ENCODE peak calls at places on chromosomes 13 and 19, in six cellular contexts. C is CD4-positive, alpha-beta T cell; G is uterus; H is esophagus squamous epithelium; E is activated B cell treated with CpG ODN at 0.5 μM for 24 hours; O is neural crest cell. J is an unnamed sample.

GRCh38 chr13:108494991-108495661 is 134.3 kb upstream of the MYO16 start:
- DNase-seq in E (no peak), H (no peak), C (no peak), G (no peak), O (peak), J (peak)

GRCh38 chr13:77637583-77637982 is 59.9 kb upstream of the SLAIN1 start:
- DNase-seq in C (no peak), G (no peak), O (no peak), E (no peak), H (no peak), J (no peak)

GRCh38 chr19:38618590-38619360 is at the start of gene EIF3K:
- DNase-seq in E (peak), O (peak), G (peak), C (peak), H (peak), J (peak)

GRCh38 chr19:34179066-34179465 is 6.8 kb downstream of the LSM14A start:
- DNase-seq in G (no peak), H (no peak), C (no peak), E (no peak), O (no peak), J (no peak)

GRCh38 chr13:34647379-34647778 is 294.7 kb upstream of the NBEA start:
- DNase-seq in C (no peak), E (no peak), O (no peak), G (no peak), H (no peak), J (no peak)

GRCh38 chr13:106100261-106100919 is 435.1 kb downstream of the EFNB2 start:
- DNase-seq in C (no peak), O (peak), G (no peak), E (no peak), H (no peak), J (peak)

GRCh38 chr19:5173993-5174392 is 166.6 kb downstream of the PTPRS start:
- DNase-seq in H (no peak), E (no peak), G (no peak), C (no peak), O (no peak), J (no peak)

GRCh38 chr13:56773148-56773547 is 367.6 kb upstream of the PRR20A start:
- DNase-seq in H (no peak), G (no peak), O (no peak), E (no peak), C (no peak), J (no peak)

GRCh38 chr13:94683426-94683825 is 28.9 kb downstream of the SOX21 start:
- DNase-seq in C (no peak), G (no peak), O (no peak), H (no peak), E (no peak), J (no peak)

GRCh38 chr13:45086484-45086883 is 33.8 kb upstream of the GTF2F2 start:
- DNase-seq in C (no peak), O (no peak), H (no peak), E (no peak), G (no peak), J (no peak)

GRCh38 chr19:4984448-4984990 is 15.6 kb downstream of the KDM4B start:
- DNase-seq in H (no peak), G (no peak), E (no peak), O (no peak), C (no peak), J (no peak)

GRCh38 chr13:40439928-40440327 is 226.5 kb downstream of the FOXO1 start:
- DNase-seq in O (no peak), E (no peak), C (no peak), H (no peak), G (peak), J (no peak)

GRCh38 chr19:33621811-33622504 is at the start of gene CHST8:
- DNase-seq in C (no peak), O (peak), H (no peak), G (peak), E (no peak), J (peak)

GRCh38 chr19:2252481-2253105 is 3.5 kb downstream of the AMH start:
- DNase-seq in G (no peak), O (no peak), H (no peak), C (no peak), E (no peak), J (no peak)

GRCh38 chr19:2255112-2255845 is 938 bp downstream of the JSRP1 start:
- DNase-seq in E (no peak), O (no peak), G (no peak), C (no peak), H (no peak), J (no peak)

GRCh38 chr19:2255982-2256685 is at the start of gene JSRP1:
- DNase-seq in G (no peak), O (no peak), C (no peak), E (no peak), H (no peak), J (no peak)

GRCh38 chr19:2253106-2254051 is 2.8 kb downstream of the JSRP1 start:
- DNase-seq in E (peak), G (no peak), O (peak), C (no peak), H (no peak), J (no peak)

GRCh38 chr19:2254052-2254872 is 2.0 kb downstream of the JSRP1 start:
- DNase-seq in G (no peak), O (peak), C (no peak), E (no peak), H (no peak), J (peak)
- TF ChIP-seq CTCF in G (no peak), O (peak), C (no peak), E (no peak), H (peak), J (no peak)

DNA sequence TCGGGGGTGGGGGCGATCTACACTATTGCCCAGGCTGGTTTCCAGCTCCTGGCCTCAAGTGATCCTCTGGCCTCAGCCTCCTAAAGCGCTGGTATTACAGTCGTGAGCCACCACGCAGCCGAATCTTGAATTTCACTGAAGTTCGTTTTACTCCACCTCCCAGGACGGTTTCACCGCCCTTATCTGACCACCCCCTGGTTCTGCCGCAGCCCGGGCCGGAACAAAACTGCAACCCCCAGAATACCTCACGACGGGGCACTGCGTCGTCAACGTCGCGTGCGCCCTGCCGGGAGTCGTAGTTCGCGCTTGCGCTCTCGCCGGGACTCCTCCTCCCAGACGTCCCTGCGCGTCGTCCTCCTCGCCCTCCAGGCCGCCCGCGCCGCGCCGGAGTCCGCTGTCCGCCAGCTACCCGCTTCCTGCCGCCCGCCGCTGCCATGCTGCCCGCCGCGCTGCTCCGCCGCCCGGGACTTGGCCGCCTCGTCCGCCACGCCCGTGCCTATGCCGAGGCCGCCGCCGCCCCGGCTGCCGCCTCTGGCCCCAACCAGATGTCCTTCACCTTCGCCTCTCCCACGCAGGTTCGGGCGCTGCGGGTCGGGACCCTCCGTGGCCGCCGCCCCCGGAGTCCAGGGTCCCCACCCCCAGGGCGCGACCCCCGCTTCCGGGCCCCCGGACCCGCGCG is at the start of gene ATP5F1D:
- DNase-seq in O (peak), G (peak), E (peak), H (no peak), C (peak), J (peak)
- TF ChIP-seq CTCF in O (no peak), G (peak), E (no peak), H (no peak), C (no peak), J (no peak)

DNA sequence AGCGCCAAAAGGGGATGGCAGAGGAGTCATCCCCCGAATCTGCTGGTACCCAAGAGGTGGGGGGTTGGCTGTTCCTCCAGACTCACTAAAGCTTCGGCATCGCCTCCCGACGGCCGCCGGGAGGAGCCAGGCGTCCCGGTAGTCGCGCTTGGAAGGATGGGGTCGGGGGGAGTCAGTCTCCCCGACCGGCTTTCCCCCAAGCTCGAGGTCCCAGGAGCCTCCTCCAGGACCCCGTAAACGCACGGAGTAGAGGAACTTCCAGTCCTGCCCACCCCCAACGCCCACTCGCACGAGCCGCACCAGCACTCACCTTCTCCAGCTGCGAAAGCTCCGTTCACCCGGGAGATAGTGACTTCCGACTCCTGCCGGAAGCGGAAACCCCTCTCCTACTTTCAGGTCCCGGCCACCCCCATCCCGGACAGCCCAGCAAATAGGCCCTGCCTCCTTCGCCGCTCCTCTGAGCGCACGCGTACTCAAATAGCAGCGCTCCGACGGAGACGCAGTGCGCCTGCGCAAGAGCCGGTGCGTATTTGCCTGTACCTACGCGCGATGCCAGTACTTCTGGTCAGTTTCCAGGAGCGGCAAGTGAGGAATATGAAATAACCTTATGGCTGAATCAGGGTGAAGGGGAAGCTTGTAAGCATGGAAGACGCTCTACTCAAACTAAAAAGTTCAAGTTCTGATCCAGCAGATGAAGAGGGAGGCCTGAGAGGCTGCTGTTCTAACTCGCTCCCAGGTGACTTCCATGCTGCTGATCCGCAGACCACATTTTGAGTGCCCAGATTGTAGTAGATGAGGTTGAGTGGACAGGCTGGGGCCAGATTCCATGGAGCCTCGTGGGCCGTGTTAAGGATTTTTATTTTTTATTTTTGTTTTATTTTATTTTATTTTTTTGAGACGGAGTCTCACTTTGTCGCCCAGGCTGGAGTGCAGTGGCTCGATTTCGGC is at the start of gene ELOF1:
- DNase-seq in C (peak), O (peak), E (peak), G (peak), H (peak), J (peak)
- TF ChIP-seq CTCF in C (no peak), O (no peak), E (no peak), G (peak), H (peak), J (no peak)

DNA sequence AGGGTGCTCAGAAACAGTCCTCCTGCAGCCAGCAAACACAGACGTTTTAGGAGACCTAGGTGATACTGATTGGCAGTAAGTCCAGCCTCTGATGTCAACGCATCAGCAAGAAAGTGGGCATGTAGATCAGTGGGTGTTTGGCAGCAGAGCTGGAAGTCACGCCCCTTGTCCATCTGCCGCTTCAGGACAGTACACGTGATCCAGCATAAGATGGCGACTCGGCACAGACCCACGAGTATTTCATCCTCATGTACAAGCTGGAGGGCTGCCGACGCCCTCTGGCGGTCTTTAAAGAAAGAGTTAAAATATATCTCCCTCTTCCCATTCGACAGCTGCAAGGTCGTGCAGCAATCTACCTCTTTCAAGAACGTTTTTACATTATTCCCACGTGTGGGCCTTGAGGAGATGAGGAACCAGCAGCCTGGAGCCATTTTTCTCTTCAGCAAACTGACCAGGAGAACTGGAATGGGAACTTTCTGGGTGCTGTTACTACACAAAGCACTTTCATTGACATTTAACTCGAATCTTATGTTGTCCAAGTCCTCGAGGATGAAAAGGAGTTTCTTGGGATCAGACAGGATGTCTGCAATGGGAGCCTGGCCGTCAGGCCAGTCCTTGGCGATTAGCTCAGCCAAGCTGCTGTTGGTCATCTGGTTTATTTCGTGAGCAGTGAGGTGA is 22.3 kb downstream of the NLRP11 start:
- DNase-seq in G (no peak), H (peak), O (no peak), C (no peak), E (peak), J (no peak)
- TF ChIP-seq CTCF in G (no peak), H (no peak), O (peak), C (no peak), E (no peak), J (no peak)

DNA sequence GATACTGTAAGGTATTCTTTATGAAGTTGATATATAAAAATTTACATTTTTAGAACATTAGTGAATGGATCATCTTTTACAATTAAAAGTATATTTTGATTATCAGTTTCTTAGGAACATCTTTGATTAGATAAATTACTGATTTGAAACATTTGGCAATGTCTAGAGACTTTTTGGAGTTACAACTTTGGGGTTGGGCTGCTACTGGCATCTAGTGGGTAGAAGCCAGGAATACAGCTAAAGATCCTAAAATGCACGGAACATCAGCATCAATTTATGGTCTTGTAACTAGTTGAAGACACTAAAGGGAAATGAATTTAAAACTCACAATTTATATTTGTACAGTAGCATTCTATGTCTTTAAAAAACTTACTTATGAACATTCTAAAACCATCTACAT is 19.9 kb downstream of the POMP start:
- DNase-seq in H (no peak), O (no peak), G (no peak), C (no peak), E (no peak), J (no peak)
- TF ChIP-seq CTCF in H (no peak), O (no peak), G (no peak), C (no peak), E (no peak), J (no peak)

DNA sequence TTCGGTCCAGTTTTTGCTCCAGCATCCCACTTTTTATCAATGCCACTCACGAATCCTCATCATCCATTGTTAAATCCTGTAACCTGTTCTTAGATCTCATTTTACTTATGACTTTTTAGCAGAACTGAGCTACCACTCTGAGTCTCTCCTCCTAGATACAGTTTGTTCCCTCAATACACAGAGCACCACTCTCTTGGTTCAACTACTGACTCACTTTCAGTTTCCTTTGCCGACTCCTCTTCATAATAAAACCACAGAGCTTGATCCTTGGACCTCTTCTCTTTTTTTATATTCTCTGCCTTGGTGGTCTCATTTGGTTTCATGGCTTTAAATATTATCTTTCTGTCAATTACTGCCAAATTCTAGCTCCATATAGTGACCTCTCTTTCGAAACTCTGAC is 150.3 kb downstream of the SLITRK5 start:
- DNase-seq in O (no peak), C (no peak), H (no peak), G (no peak), E (no peak), J (no peak)
- TF ChIP-seq CTCF in O (no peak), C (no peak), H (no peak), G (no peak), E (no peak), J (no peak)

DNA sequence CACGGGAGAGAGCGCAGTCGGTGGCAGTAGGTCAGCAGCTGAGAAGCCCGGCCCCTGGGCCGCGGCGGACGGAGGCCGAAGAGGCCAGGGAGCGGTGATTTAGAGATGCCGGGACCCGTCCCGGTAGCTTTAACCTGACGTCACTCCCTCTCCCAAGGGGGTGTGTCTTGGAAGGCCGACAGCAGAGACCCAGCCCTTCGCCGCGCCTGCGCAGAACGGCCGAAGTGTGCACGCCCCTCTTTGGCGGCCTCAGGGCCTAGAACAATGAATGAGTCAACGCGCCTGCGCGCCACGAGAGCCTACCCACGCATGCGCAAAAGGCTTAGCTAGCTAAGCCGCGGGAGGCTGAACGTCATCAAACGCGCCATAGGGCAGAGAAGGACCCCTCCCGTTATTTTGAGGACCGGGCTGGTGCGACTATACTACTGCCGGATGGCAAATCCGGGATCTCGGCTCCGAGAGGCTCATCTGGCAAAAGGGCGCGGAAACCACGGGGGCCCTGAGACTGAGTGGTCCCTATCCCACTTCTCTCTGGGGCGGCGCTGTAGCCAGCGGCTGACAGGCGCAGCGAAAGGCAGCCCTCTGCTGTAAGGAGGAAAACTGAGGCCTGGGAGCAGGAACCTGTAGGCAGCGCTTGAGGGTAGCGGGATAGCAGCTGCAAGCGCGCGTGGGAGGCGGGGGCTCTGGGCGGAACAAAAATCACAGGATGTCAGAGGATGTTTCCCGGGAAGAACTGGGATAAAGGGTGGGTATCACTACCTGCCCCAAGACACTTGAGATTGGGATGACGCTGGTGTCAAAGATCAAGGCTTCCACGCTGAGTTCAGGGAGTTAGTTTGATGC is at the start of the genes IRGQ and ZNF576:
- DNase-seq in C (peak), H (peak), O (peak), G (peak), E (peak), J (peak)
- TF ChIP-seq CTCF in C (no peak), H (no peak), O (no peak), G (peak), E (no peak), J (no peak)

GRCh38 chr13:71285700-71286099 is 581.3 kb downstream of the DACH1 start:
- DNase-seq in E (no peak), G (no peak), C (no peak), H (no peak), O (no peak), J (no peak)
- TF ChIP-seq CTCF in E (no peak), G (no peak), C (no peak), H (no peak), O (no peak), J (no peak)

GRCh38 chr19:15479391-15480345 is at the start of gene PGLYRP2:
- DNase-seq in O (no peak), E (no peak), H (no peak), C (no peak), G (no peak), J (no peak)
- TF ChIP-seq CTCF in O (no peak), E (no peak), H (peak), C (no peak), G (peak), J (no peak)

J was measured in endothelial cell.